ENCODE peak calls at places on chromosomes 13 and 19, in four cellular contexts. G, X, J and U are unnamed samples.

GRCh38 chr13:98083936-98084335 is 59.0 kb upstream of the FARP1 start:
- DNase-seq in J (no peak), G (no peak), X (no peak), U (no peak)

GRCh38 chr13:94708031-94708571 is 4.2 kb downstream of the SOX21 start:
- DNase-seq in G (no peak), J (no peak), X (no peak), U (peak)

GRCh38 chr19:9431475-9431874 is 3.9 kb downstream of the ZNF266 start:
- DNase-seq in G (peak), X (no peak), J (no peak), U (peak)

GRCh38 chr13:106744516-106744915 is 176.6 kb upstream of the ARGLU1 start:
- DNase-seq in J (no peak), G (no peak), X (no peak), U (no peak)

GRCh38 chr13:29802621-29803020 is 47.8 kb downstream of the UBL3 start:
- DNase-seq in G (no peak), X (no peak), J (no peak), U (no peak)

GRCh38 chr13:107211073-107211472 is 643.1 kb upstream of the ARGLU1 start:
- DNase-seq in X (peak), J (no peak), G (peak), U (peak)

GRCh38 chr19:43594710-43595604 is 977 bp downstream of the IRGQ start:
- DNase-seq in J (no peak), X (peak), G (peak), U (no peak)

GRCh38 chr13:76425930-76426329 is 460.3 kb downstream of the KCTD12 start:
- DNase-seq in G (no peak), X (no peak), J (no peak), U (no peak)

GRCh38 chr19:19140476-19140875 is 2.2 kb upstream of the TMEM161A start:
- DNase-seq in G (no peak), J (no peak), X (no peak), U (no peak)

GRCh38 chr13:106274551-106275208 is 260.8 kb downstream of the EFNB2 start:
- DNase-seq in X (no peak), G (no peak), J (no peak), U (no peak)

GRCh38 chr19:1630811-1631210 is 21.6 kb downstream of the TCF3 start:
- DNase-seq in X (no peak), G (no peak), J (no peak), U (no peak)

GRCh38 chr13:109357751-109358150 is 428.6 kb downstream of the IRS2 start:
- DNase-seq in G (no peak), X (no peak), J (no peak), U (no peak)

GRCh38 chr19:41324921-41325639 is 15.1 kb downstream of the CCDC97 start:
- DNase-seq in X (peak), G (peak), J (no peak), U (peak)

GRCh38 chr13:65292488-65292901 is 1937.6 kb downstream of the PCDH9 start:
- DNase-seq in X (no peak), J (no peak), G (no peak), U (peak)

GRCh38 chr13:80083097-80083429 is 257.9 kb downstream of the SPRY2 start:
- DNase-seq in J (no peak), G (no peak), X (no peak), U (no peak)

GRCh38 chr19:31350033-31350692 is 927 bp upstream of the TSHZ3 start:
- DNase-seq in G (peak), X (no peak), J (no peak), U (peak)

GRCh38 chr19:5107432-5108122 is 138.7 kb downstream of the KDM4B start:
- DNase-seq in J (no peak), X (no peak), G (no peak), U (no peak)

GRCh38 chr13:27830010-27830409 is 37.7 kb downstream of the GSX1 start:
- DNase-seq in G (peak), X (no peak), J (no peak), U (no peak)

GRCh38 chr13:42061943-42062342 is 13.5 kb downstream of the DGKH start:
- DNase-seq in G (no peak), X (no peak), J (no peak), U (no peak)

GRCh38 chr13:37995052-37995451 is 125.5 kb upstream of the TRPC4 start:
- DNase-seq in J (no peak), X (no peak), G (no peak), U (no peak)

GRCh38 chr13:110886475-110887241 is 28.2 kb downstream of the ANKRD10 start:
- DNase-seq in X (no peak), J (no peak), G (no peak), U (peak)

GRCh38 chr19:13794388-13794751 is 873 bp upstream of the ZSWIM4 start:
- DNase-seq in G (no peak), X (no peak), J (no peak), U (no peak)

GRCh38 chr13:73480784-73481183 is 422.0 kb downstream of the KLF5 start:
- DNase-seq in X (no peak), J (no peak), G (no peak), U (no peak)

GRCh38 chr13:50894042-50894441 is 15.5 kb upstream of the RNASEH2B start:
- DNase-seq in G (no peak), X (no peak), J (no peak), U (no peak)

GRCh38 chr13:50892162-50892944 is 17.2 kb upstream of the RNASEH2B start:
- DNase-seq in G (no peak), J (no peak), X (no peak), U (no peak)

GRCh38 chr13:50891206-50891605 is 18.4 kb upstream of the RNASEH2B start:
- DNase-seq in G (no peak), J (no peak), X (no peak), U (no peak)

GRCh38 chr13:50894504-50894903 is 15.1 kb upstream of the RNASEH2B start:
- DNase-seq in G (no peak), J (no peak), X (no peak), U (no peak)

DNA sequence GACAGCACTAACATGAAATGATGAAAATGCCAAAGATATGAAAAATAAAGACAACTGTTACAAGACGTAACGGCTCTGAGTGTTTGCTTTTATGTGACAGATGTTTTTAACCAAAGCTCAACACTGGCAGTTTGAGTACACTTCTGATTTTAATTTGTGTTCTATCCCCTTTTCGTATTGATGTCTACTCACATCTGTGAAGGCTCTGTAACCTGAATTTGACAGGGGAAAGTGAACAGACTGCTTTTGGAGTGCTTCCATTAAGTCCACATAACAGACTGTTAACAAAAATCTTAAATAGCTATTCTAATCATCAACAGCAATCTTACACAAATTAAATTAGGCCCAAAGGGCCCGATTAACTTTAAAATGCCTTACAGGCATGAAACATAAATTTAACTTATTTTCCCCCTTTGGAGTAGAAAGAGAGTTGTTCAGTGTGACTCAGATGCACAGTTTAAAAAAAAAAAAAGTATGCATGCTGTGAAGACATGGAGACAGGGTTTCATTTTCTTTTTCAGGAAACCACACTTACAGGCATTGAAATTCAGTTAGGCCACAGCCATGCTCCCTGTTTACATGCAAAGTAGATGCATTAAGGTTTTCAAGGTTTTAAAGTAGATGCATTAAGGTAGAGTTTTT is 16.3 kb upstream of the RNASEH2B start:
- DNase-seq in X (no peak), J (no peak), G (no peak), U (no peak)
- TF ChIP-seq BRCA1 in X (no peak), J (no peak), G (no peak), U (no peak)

GRCh38 chr13:89923731-89924130 is 1423.8 kb upstream of the MIR17HG start:
- DNase-seq in G (no peak), J (no peak), X (no peak), U (no peak)
- TF ChIP-seq SP1 in G (no peak), J (no peak), X (no peak), U (no peak)

GRCh38 chr19:54883228-54883627 is 9.2 kb downstream of the FCAR start:
- DNase-seq in J (no peak), G (no peak), X (no peak), U (no peak)
- TF ChIP-seq BRCA1 in J (no peak), G (no peak), X (no peak), U (no peak)

GRCh38 chr19:7811989-7812388 is 18.0 kb upstream of the EVI5L start:
- DNase-seq in G (no peak), J (no peak), X (no peak), U (no peak)

GRCh38 chr19:7801020-7801570 is 28.9 kb upstream of the EVI5L start:
- DNase-seq in G (peak), J (no peak), X (no peak), U (no peak)

GRCh38 chr19:7806234-7806633 is 23.8 kb upstream of the EVI5L start:
- DNase-seq in G (no peak), X (no peak), J (no peak), U (no peak)

GRCh38 chr19:7808108-7808507 is 21.9 kb upstream of the EVI5L start:
- DNase-seq in X (no peak), G (no peak), J (no peak), U (no peak)

DNA sequence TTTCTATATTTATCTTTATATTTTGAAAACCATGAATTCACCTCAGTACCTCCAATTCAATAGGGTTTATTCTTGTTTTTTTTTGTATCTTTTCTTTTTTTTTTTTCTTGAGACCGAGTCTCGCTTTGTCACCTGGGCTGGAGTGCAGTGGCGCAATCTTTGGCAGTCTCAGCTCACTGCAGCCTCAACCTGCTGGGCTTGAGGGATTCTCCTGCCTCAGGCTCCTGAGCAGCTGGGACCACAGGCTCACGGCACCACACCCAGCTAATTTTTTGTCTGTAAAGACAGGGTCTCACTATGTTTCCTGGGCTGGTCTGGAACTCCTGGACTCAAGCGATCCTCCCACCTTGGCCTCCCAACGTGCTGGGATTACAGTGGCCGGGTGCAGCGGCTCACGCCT is 23.1 kb upstream of the EVI5L start:
- DNase-seq in G (no peak), X (no peak), J (no peak), U (no peak)
- TF ChIP-seq SP1 in G (no peak), X (no peak), J (no peak), U (no peak)

DNA sequence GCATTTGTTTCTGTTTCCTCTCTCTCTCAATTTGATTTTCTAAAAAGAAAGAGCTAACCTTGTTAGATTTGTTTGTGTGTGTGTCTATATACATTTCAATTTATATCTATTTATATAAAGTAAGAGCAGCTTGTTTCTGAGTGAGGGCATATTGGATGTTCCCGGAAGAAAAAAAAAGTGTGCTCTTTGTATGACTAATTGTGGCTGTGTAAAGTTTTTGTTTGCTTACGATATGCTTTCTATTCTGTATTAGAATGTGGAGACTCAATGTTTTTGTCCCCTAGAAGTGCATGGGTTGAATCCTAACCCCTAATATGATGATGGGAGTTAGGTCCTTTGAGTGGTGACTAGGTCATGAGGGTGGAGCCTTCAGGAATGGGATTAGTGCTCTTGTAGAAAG is 66.6 kb upstream of the C1QTNF9B start:
- DNase-seq in G (no peak), X (no peak), J (no peak), U (no peak)
- TF ChIP-seq BRCA1 in G (no peak), X (no peak), J (no peak), U (no peak)

GRCh38 chr13:24208314-24208713 is 47.8 kb downstream of the SPATA13 start:
- DNase-seq in X (no peak), J (no peak), G (no peak), U (no peak)
- TF ChIP-seq SP1 in X (no peak), J (no peak), G (no peak), U (no peak)